ENCODE peak calls at places on chromosomes 3 and 15, in four cellular contexts. W is psoas muscle, Q is left ventricle myocardium inferior, Z is transverse colon. N is an unnamed sample.
A peak's percentile ranks its signal among the peaks of the same experiment; 100 is the strongest.

GRCh38 chr15:80770356-80770705 is 8.8 kb upstream of the CEMIP start:
- DNase-seq in W (no peak), Q (no peak), Z (no peak), N (no peak)

GRCh38 chr3:105938101-105938500 is 69.3 kb upstream of the CBLB start:
- DNase-seq in Q (no peak), W (no peak), Z (no peak), N (no peak)

GRCh38 chr3:23948761-23949160 is 3.7 kb downstream of the NR1D2 start:
- DNase-seq in Q (no peak), Z (no peak), W (no peak), N (no peak)

GRCh38 chr15:38647683-38648082 is 83.1 kb upstream of the RASGRP1 start:
- DNase-seq in W (no peak), Q (no peak), Z (no peak), N (no peak)

GRCh38 chr15:98501192-98501591 is 147.1 kb upstream of the IGF1R start:
- DNase-seq in Z (no peak), W (no peak), Q (no peak), N (no peak)

GRCh38 chr15:28979208-28979891 is 93.6 kb downstream of the APBA2 start:
- DNase-seq in Q (no peak), Z (no peak), W (no peak), N (no peak)

GRCh38 chr3:84600703-84601225 is 358.0 kb upstream of the CADM2 start:
- DNase-seq in Q (no peak), Z (no peak), W (no peak), N (no peak)

GRCh38 chr15:56877591-56877990 is 40.9 kb upstream of the TCF12 start:
- DNase-seq in Z (no peak), Q (no peak), W (no peak), N (no peak)

GRCh38 chr3:159872374-159873109 is 116.1 kb upstream of the IL12A start:
- DNase-seq in Z (no peak), W (no peak), Q (no peak), N (no peak)

GRCh38 chr3:156525808-156526207 is 29.1 kb downstream of the SSR3 start:
- DNase-seq in Q (no peak), Z (no peak), W (no peak), N (no peak)

GRCh38 chr3:162489853-162490252 is 993.2 kb downstream of the OTOL1 start:
- DNase-seq in Q (no peak), Z (no peak), W (no peak), N (no peak)

GRCh38 chr3:101950510-101950909 is 101.2 kb downstream of the NFKBIZ start:
- DNase-seq in Q (no peak), W (no peak), Z (no peak), N (no peak)

GRCh38 chr3:79326642-79327041 is 441.2 kb downstream of the ROBO1 start:
- DNase-seq in Z (no peak), Q (no peak), W (no peak), N (no peak)

GRCh38 chr3:36405193-36405592 is 24.9 kb downstream of the STAC start:
- DNase-seq in Q (no peak), Z (no peak), W (no peak), N (no peak)

GRCh38 chr3:46359748-46360509 is 6.0 kb downstream of the CCR2 start:
- DNase-seq in W (no peak), Q (no peak), Z (no peak), N (no peak)

GRCh38 chr3:82133070-82133606 is 371.7 kb upstream of the GBE1 start:
- DNase-seq in W (peak; percentile 70), Q (peak; percentile 55), Z (peak; percentile 48), N (peak; percentile 47)

GRCh38 chr3:4888913-4889846 is 90.1 kb upstream of the BHLHE40 start:
- DNase-seq in W (no peak), Z (no peak), Q (no peak), N (no peak)

GRCh38 chr15:55589297-55589696 is 1.2 kb upstream of the PYGO1 start:
- DNase-seq in Z (no peak), Q (no peak), W (no peak), N (no peak)

GRCh38 chr3:153093629-153094028 is 68.4 kb upstream of the RAP2B start:
- DNase-seq in Q (no peak), W (no peak), Z (no peak), N (no peak)
- H3K4me1 ChIP-seq in Q (no peaks in the 10 kb centered on the region), W (no peaks in the 10 kb centered on the region), Z (peaks cover 2% of the 10 kb centered on the region), N (no peaks in the 10 kb centered on the region)

GRCh38 chr15:74839526-74840395 is 3.2 kb downstream of the ULK3 start:
- DNase-seq in W (no peak), Q (no peak), Z (no peak), N (no peak)

GRCh38 chr15:74838117-74838516 is 4.8 kb downstream of the ULK3 start:
- DNase-seq in W (no peak), Q (no peak), Z (no peak), N (no peak)

GRCh38 chr15:74836846-74837245 is 6.1 kb downstream of the ULK3 start:
- DNase-seq in Z (no peak), W (no peak), Q (no peak), N (no peak)

GRCh38 chr15:74837482-74837881 is 5.5 kb downstream of the ULK3 start:
- DNase-seq in Z (no peak), Q (no peak), W (no peak), N (no peak)

GRCh38 chr15:74838746-74839525 is 4.0 kb downstream of the ULK3 start:
- DNase-seq in Z (no peak), Q (no peak), W (no peak), N (no peak)
- H3K4me1 ChIP-seq in Z (peaks cover 19% of the 10 kb centered on the region), Q (peaks cover 28% of the 10 kb centered on the region), W (peaks cover 5% of the 10 kb centered on the region), N (peaks cover 4% of the 10 kb centered on the region)

GRCh38 chr3:16236030-16236639 is 28.6 kb downstream of the DPH3 start:
- DNase-seq in Z (no peak), Q (no peak), W (no peak), N (no peak)
- H3K4me1 ChIP-seq in Z (no peaks in the 10 kb centered on the region), Q (peaks cover 36% of the 10 kb centered on the region), W (peaks cover 14% of the 10 kb centered on the region), N (peaks cover 15% of the 10 kb centered on the region)

GRCh38 chr3:55597638-55598037 is 110.5 kb upstream of the WNT5A start:
- DNase-seq in Q (no peak), W (no peak), Z (no peak), N (no peak)

GRCh38 chr3:55591893-55592292 is 104.8 kb upstream of the WNT5A start:
- DNase-seq in Q (no peak), W (no peak), Z (no peak), N (no peak)

GRCh38 chr3:55592572-55592971 is 105.5 kb upstream of the WNT5A start:
- DNase-seq in Q (no peak), Z (no peak), W (no peak), N (no peak)

GRCh38 chr3:55595420-55595819 is 108.3 kb upstream of the WNT5A start:
- DNase-seq in W (no peak), Z (no peak), Q (no peak), N (no peak)

GRCh38 chr3:55596212-55596611 is 109.1 kb upstream of the WNT5A start:
- DNase-seq in W (no peak), Z (no peak), Q (no peak), N (no peak)
- H3K4me1 ChIP-seq in W (no peaks in the 10 kb centered on the region), Z (no peaks in the 10 kb centered on the region), Q (no peaks in the 10 kb centered on the region), N (no peaks in the 10 kb centered on the region)

DNA sequence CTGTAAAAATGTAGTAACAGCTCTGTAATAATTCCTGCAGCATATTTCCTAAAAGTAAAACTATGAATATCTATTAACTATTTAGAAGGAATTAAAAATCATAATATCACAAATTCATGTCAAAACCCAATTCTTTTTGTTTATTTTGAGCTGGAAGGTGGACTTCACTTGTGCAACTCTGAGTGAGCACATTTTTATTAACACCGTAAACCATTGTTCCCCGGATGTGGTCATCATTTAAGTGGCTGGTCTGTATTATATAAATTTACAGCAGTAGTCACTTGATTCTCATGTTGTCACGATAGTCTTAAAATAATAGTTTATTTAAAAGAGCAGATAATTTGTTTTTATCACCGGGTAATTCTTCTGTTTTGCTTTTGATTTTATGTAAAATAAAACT is 43.0 kb upstream of the UTS2B start:
- DNase-seq in Q (no peak), W (no peak), Z (no peak), N (no peak)
- H3K4me1 ChIP-seq in Q (peaks cover 52% of the 10 kb centered on the region), W (peaks cover 23% of the 10 kb centered on the region), Z (peaks cover 10% of the 10 kb centered on the region), N (peaks cover 3% of the 10 kb centered on the region)

GRCh38 chr3:99845335-99845734 is 27.7 kb downstream of the CMSS1 start:
- DNase-seq in Q (no peak), W (no peak), Z (no peak), N (no peak)

GRCh38 chr3:99846472-99846871 is 28.8 kb downstream of the CMSS1 start:
- DNase-seq in W (no peak), Q (no peak), Z (no peak), N (no peak)

GRCh38 chr3:99850608-99851007 is 32.9 kb downstream of the CMSS1 start:
- DNase-seq in Z (no peak), Q (no peak), W (no peak), N (no peak)

GRCh38 chr3:99845999-99846398 is 28.3 kb downstream of the CMSS1 start:
- DNase-seq in Z (no peak), Q (no peak), W (no peak), N (no peak)

DNA sequence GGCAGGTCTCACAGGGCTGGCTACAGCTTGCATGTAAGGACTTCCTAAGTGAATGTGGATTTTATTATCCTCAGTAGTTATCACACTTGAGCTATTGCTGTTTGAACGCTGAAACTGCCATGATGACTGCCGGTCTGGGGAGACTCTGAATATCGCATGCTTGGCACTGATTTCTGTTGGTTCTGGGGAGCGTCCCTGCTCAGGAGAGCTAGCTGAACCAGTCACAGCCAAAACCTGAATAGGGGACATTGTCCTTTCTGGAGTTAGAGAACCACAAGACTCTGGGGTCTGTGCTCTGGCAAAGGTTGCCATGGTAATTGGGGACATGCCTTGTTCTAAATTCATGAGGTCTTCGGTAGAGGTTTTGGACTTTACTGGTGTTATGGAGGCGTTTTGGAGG is 30.8 kb downstream of the CMSS1 start:
- DNase-seq in Z (no peak), Q (no peak), W (no peak), N (no peak)
- H3K4me1 ChIP-seq in Z (peaks cover 18% of the 10 kb centered on the region), Q (peaks cover 82% of the 10 kb centered on the region), W (peaks cover 41% of the 10 kb centered on the region), N (peaks cover 8% of the 10 kb centered on the region)

N was measured in ovary.